ENCODE peak calls at places on chromosomes 1 and 21, in eight cellular contexts. Z is mucosa of descending colon, W is cardiac fibroblast, S is esophagus squamous epithelium, U is astrocyte of the spinal cord, N is prostate gland, E is left ventricle myocardium inferior, Q is kidney. F is an unnamed sample.
A peak's percentile ranks its signal among the peaks of the same experiment; 100 is the strongest.

GRCh38 chr1:46517932-46518498 is 28.4 kb downstream of the DMBX1 start:
- DNase-seq in Z (peak; percentile 47), W (no peak), S (no peak), U (no peak), N (no peak), E (no peak), Q (peak; percentile 37), F (no peak)

GRCh38 chr1:44239337-44239960 is 26.2 kb downstream of the DMAP1 start:
- DNase-seq in Z (peak; percentile 57), W (peak; percentile 35), S (no peak), U (peak; percentile 40), N (no peak), E (no peak), Q (no peak), F (peak; percentile 42)

GRCh38 chr1:247638781-247639180 is 33.4 kb downstream of the OR2G3 start:
- DNase-seq in Z (peak; percentile 74), W (no peak), S (no peak), U (no peak), N (no peak), E (no peak), Q (no peak), F (no peak)

GRCh38 chr1:7679873-7680790 is 91.0 kb upstream of the VAMP3 start:
- DNase-seq in Z (peak; percentile 71), W (peak; percentile 17), S (no peak), U (peak; percentile 29), N (peak; percentile 25), E (peak; percentile 74), Q (peak; percentile 82), F (peak; percentile 13)

GRCh38 chr1:87291107-87291506 is 37.6 kb upstream of the LMO4 start:
- DNase-seq in Z (no peak), W (peak; percentile 19), S (no peak), U (peak; percentile 36), N (no peak), E (no peak), Q (no peak), F (no peak)

GRCh38 chr1:1573843-1574720 is 581 bp downstream of the SSU72 start:
- DNase-seq in Z (peak; percentile 83), W (peak; percentile 67), S (no peak), U (peak; percentile 64), N (peak; percentile 42), E (peak; percentile 63), Q (peak; percentile 88), F (peak; percentile 74)

GRCh38 chr1:86503477-86504129 is 34.9 kb downstream of the CLCA1 start:
- DNase-seq in Z (peak; percentile 49), W (peak; percentile 51), S (no peak), U (no peak), N (peak; percentile 32), E (peak; percentile 56), Q (peak; percentile 77), F (peak; percentile 58)

GRCh38 chr21:43867936-43868335 is 2.9 kb downstream of the AGPAT3 start:
- DNase-seq in Z (no peak), W (no peak), S (no peak), U (no peak), N (no peak), E (no peak), Q (no peak), F (no peak)

GRCh38 chr1:220696226-220696862 is 6.2 kb downstream of the C1orf115 start:
- DNase-seq in Z (no peak), W (no peak), S (no peak), U (no peak), N (no peak), E (no peak), Q (no peak), F (no peak)

GRCh38 chr1:116224111-116224510 is 112.9 kb downstream of the MAB21L3 start:
- DNase-seq in Z (no peak), W (no peak), S (no peak), U (no peak), N (no peak), E (no peak), Q (no peak), F (no peak)

GRCh38 chr1:187413770-187414169 is 585.0 kb downstream of the PLA2G4A start:
- DNase-seq in Z (no peak), W (peak; percentile 2), S (no peak), U (peak; percentile 23), N (no peak), E (no peak), Q (no peak), F (peak; percentile 3)

GRCh38 chr1:72326494-72326893 is 44.2 kb upstream of the NEGR1 start:
- DNase-seq in Z (no peak), W (no peak), S (no peak), U (no peak), N (no peak), E (no peak), Q (no peak), F (no peak)

GRCh38 chr1:29245261-29245660 is 8.9 kb downstream of the PTPRU start:
- DNase-seq in Z (no peak), W (no peak), S (no peak), U (no peak), N (no peak), E (no peak), Q (peak; percentile 34), F (no peak)

GRCh38 chr1:76868154-76868882 is 1.0 kb downstream of the ST6GALNAC5 start:
- DNase-seq in Z (no peak), W (peak; percentile 22), S (no peak), U (peak; percentile 43), N (no peak), E (no peak), Q (peak; percentile 80), F (peak; percentile 39)

GRCh38 chr1:88610687-88611086 is 73.4 kb upstream of the PKN2 start:
- DNase-seq in Z (no peak), W (peak; percentile 31), S (no peak), U (no peak), N (no peak), E (no peak), Q (no peak), F (peak; percentile 6)

GRCh38 chr1:147204080-147204479 is 21.1 kb downstream of the FMO5 start:
- DNase-seq in Z (no peak), W (no peak), S (no peak), U (no peak), N (no peak), E (no peak), Q (no peak), F (no peak)

DNA sequence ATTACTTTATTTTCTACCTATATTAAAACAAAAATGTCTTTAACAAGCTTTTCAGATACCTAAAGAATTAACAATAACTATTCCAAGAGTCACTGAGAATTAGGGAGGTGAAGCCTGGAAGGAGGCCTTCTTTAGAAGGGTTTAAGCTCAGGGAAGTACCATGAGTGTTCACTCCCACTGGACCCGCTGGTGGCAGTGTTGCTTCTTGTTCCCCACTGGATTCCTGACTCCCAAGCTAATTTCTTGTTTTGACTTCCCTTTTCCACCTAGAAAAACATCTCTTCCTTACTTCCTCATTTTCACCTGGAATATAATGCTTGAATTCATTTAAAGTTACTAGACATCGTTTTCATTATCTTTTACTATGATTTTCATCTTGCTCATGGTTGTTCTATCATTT is 264.2 kb downstream of the HMCN1 start:
- DNase-seq in Z (no peak), W (no peak), S (no peak), U (no peak), N (no peak), E (no peak), Q (no peak), F (no peak)
- TF ChIP-seq CTCF in Z (no peak), W (no peak), S (no peak), U (no peak), N (no peak), E (no peak), Q (no peak), F (no peak)

GRCh38 chr1:154818911-154819310 is 51.2 kb downstream of the KCNN3 start:
- DNase-seq in Z (no peak), W (no peak), S (no peak), U (no peak), N (no peak), E (no peak), Q (no peak), F (no peak)

GRCh38 chr1:154819628-154820590 is 50.2 kb downstream of the KCNN3 start:
- DNase-seq in Z (no peak), W (peak; percentile 14), S (no peak), U (no peak), N (no peak), E (no peak), Q (no peak), F (no peak)

GRCh38 chr1:154814106-154814505 is 56.0 kb downstream of the KCNN3 start:
- DNase-seq in Z (no peak), W (no peak), S (no peak), U (no peak), N (no peak), E (no peak), Q (no peak), F (no peak)

GRCh38 chr1:154820646-154821045 is 49.4 kb downstream of the KCNN3 start:
- DNase-seq in Z (no peak), W (no peak), S (no peak), U (no peak), N (no peak), E (no peak), Q (no peak), F (no peak)

DNA sequence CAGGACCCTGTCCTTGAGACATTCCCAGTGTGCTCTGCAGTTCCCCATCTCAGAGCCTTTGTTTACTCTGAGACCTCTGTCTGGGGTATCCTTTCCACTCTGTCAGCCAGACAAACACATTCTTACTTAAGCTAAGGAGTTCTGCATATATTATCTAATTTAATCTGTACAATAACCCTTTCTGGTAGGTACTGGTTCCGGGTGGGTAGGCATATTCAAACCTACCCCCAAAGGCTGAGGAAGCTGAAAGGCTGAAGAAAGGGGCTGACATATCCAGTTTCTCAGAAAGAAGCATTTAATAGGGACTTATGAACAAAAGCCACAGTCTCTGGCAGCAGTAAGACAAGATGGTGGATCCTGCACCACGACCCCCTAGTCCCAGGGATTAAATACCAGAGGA is 53.1 kb downstream of the KCNN3 start:
- DNase-seq in Z (no peak), W (no peak), S (no peak), U (no peak), N (no peak), E (no peak), Q (no peak), F (no peak)
- H3K4me3 ChIP-seq in Z (no peak overlapping the region), W (no peak overlapping the region), S (no peak overlapping the region), U (no peak overlapping the region), N (no peak overlapping the region), E (no peak overlapping the region), Q (no peak overlapping the region), F (no peak overlapping the region)

DNA sequence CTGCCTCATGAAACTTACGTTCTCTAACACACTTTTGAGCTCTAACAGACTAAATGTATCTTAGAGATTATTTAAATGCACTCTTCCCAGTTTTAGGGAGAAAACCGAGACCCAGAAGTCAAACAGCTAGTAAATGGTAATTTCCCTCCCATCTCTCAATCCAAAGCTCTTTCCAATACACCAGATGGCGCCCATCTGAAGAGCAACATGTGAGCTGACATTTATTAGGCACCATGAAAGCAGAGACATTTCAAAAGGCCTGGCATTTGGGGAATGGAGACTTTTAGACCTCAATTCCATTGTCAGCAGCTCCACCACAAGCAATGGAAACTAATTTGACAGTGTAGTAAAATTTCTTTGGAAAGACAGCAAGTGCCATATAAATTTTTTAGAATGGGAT is 191.4 kb downstream of the DAB1 start:
- DNase-seq in Z (no peak), W (no peak), S (no peak), U (no peak), N (no peak), E (no peak), Q (no peak), F (no peak)
- TF ChIP-seq CTCF in Z (no peak), W (no peak), S (no peak), U (peak; percentile 3), N (no peak), E (peak; percentile 26), Q (no peak), F (no peak)

GRCh38 chr1:210935905-210936304 is 198.0 kb downstream of the KCNH1 start:
- DNase-seq in Z (no peak), W (no peak), S (no peak), U (no peak), N (no peak), E (no peak), Q (no peak), F (no peak)
- H3K4me3 ChIP-seq in Z (no peak overlapping the region), W (no peak overlapping the region), S (no peak overlapping the region), U (no peak overlapping the region), N (no peak overlapping the region), E (no peak overlapping the region), Q (no peak overlapping the region), F (no peak overlapping the region)